ENCODE peak calls at places on chromosomes 7 and 10, in nine cellular contexts. One of them, this sample, is unnamed.

GRCh38 chr7:1112625-1113547 is 25.0 kb downstream of the GPER1 start:
- ATAC-seq in memory B cell: no peak
- ATAC-seq in stimulated activated naive CD8-positive, alpha-beta T cell treated with anti-CD3 and anti-CD28 coated beads, Interleukin-15, Interleukin-2, amounts not matched to agents 100 U/mL and 50 U/mL, for 24 hours: no peak
- ATAC-seq in activated CD4-positive, alpha-beta T cell treated with anti-CD3 and anti-CD28 coated beads for 36 hours: no peak
- ATAC-seq in activated CD8-positive, alpha-beta memory T cell treated with anti-CD3 and anti-CD28 coated beads, Interleukin-2, amount 10 ng/mL, durations not matched to agents 7 days and 5 days: no peak
- ATAC-seq in HepG2: no peak
- ATAC-seq in SK-N-SH treated with all-trans-retinoic acid at 6 μM for 48 hours: no peak
- ATAC-seq in pancreas: peak
- ATAC-seq in CD8-positive, alpha-beta T cell: no peak
- ATAC-seq in this sample: no peak

GRCh38 chr10:48378675-48379074 is 72.2 kb downstream of the MAPK8 start:
- ATAC-seq in memory B cell: no peak
- ATAC-seq in pancreas: no peak
- ATAC-seq in stimulated activated naive CD8-positive, alpha-beta T cell treated with anti-CD3 and anti-CD28 coated beads, Interleukin-15, Interleukin-2, amounts not matched to agents 100 U/mL and 50 U/mL, for 24 hours: no peak
- ATAC-seq in HepG2: no peak
- ATAC-seq in activated CD4-positive, alpha-beta T cell treated with anti-CD3 and anti-CD28 coated beads for 36 hours: no peak
- ATAC-seq in CD8-positive, alpha-beta T cell: no peak
- ATAC-seq in SK-N-SH treated with all-trans-retinoic acid at 6 μM for 48 hours: no peak
- ATAC-seq in activated CD8-positive, alpha-beta memory T cell treated with anti-CD3 and anti-CD28 coated beads, Interleukin-2, amount 10 ng/mL, durations not matched to agents 7 days and 5 days: no peak
- ATAC-seq in this sample: no peak

GRCh38 chr7:20450473-20450872 is 119.8 kb downstream of the ITGB8 start:
- ATAC-seq in activated CD4-positive, alpha-beta T cell treated with anti-CD3 and anti-CD28 coated beads for 36 hours: no peak
- ATAC-seq in CD8-positive, alpha-beta T cell: no peak
- ATAC-seq in memory B cell: no peak
- ATAC-seq in stimulated activated naive CD8-positive, alpha-beta T cell treated with anti-CD3 and anti-CD28 coated beads, Interleukin-15, Interleukin-2, amounts not matched to agents 100 U/mL and 50 U/mL, for 24 hours: no peak
- ATAC-seq in HepG2: no peak
- ATAC-seq in activated CD8-positive, alpha-beta memory T cell treated with anti-CD3 and anti-CD28 coated beads, Interleukin-2, amount 10 ng/mL, durations not matched to agents 7 days and 5 days: no peak
- ATAC-seq in pancreas: no peak
- ATAC-seq in SK-N-SH treated with all-trans-retinoic acid at 6 μM for 48 hours: no peak
- ATAC-seq in this sample: no peak

GRCh38 chr7:23207029-23207428 is 25.2 kb downstream of the NUP42 start:
- ATAC-seq in memory B cell: no peak
- ATAC-seq in activated CD4-positive, alpha-beta T cell treated with anti-CD3 and anti-CD28 coated beads for 36 hours: peak
- ATAC-seq in activated CD8-positive, alpha-beta memory T cell treated with anti-CD3 and anti-CD28 coated beads, Interleukin-2, amount 10 ng/mL, durations not matched to agents 7 days and 5 days: no peak
- ATAC-seq in stimulated activated naive CD8-positive, alpha-beta T cell treated with anti-CD3 and anti-CD28 coated beads, Interleukin-15, Interleukin-2, amounts not matched to agents 100 U/mL and 50 U/mL, for 24 hours: no peak
- ATAC-seq in CD8-positive, alpha-beta T cell: no peak
- ATAC-seq in SK-N-SH treated with all-trans-retinoic acid at 6 μM for 48 hours: no peak
- ATAC-seq in HepG2: peak
- ATAC-seq in pancreas: no peak
- ATAC-seq in this sample: no peak

GRCh38 chr10:97332586-97333350 is 1.8 kb downstream of the FRAT2 start:
- ATAC-seq in pancreas: peak
- ATAC-seq in HepG2: peak
- ATAC-seq in activated CD4-positive, alpha-beta T cell treated with anti-CD3 and anti-CD28 coated beads for 36 hours: no peak
- ATAC-seq in memory B cell: no peak
- ATAC-seq in SK-N-SH treated with all-trans-retinoic acid at 6 μM for 48 hours: peak
- ATAC-seq in activated CD8-positive, alpha-beta memory T cell treated with anti-CD3 and anti-CD28 coated beads, Interleukin-2, amount 10 ng/mL, durations not matched to agents 7 days and 5 days: no peak
- ATAC-seq in CD8-positive, alpha-beta T cell: no peak
- ATAC-seq in stimulated activated naive CD8-positive, alpha-beta T cell treated with anti-CD3 and anti-CD28 coated beads, Interleukin-15, Interleukin-2, amounts not matched to agents 100 U/mL and 50 U/mL, for 24 hours: no peak
- ATAC-seq in this sample: no peak

GRCh38 chr10:106897631-106898161 is 266.8 kb downstream of the SORCS1 start:
- ATAC-seq in stimulated activated naive CD8-positive, alpha-beta T cell treated with anti-CD3 and anti-CD28 coated beads, Interleukin-15, Interleukin-2, amounts not matched to agents 100 U/mL and 50 U/mL, for 24 hours: no peak
- ATAC-seq in memory B cell: no peak
- ATAC-seq in CD8-positive, alpha-beta T cell: no peak
- ATAC-seq in SK-N-SH treated with all-trans-retinoic acid at 6 μM for 48 hours: no peak
- ATAC-seq in activated CD8-positive, alpha-beta memory T cell treated with anti-CD3 and anti-CD28 coated beads, Interleukin-2, amount 10 ng/mL, durations not matched to agents 7 days and 5 days: no peak
- ATAC-seq in HepG2: no peak
- ATAC-seq in pancreas: peak
- ATAC-seq in activated CD4-positive, alpha-beta T cell treated with anti-CD3 and anti-CD28 coated beads for 36 hours: no peak
- ATAC-seq in this sample: peak

GRCh38 chr7:151465169-151465568 is 25.2 kb upstream of the CRYGN start:
- ATAC-seq in activated CD8-positive, alpha-beta memory T cell treated with anti-CD3 and anti-CD28 coated beads, Interleukin-2, amount 10 ng/mL, durations not matched to agents 7 days and 5 days: no peak
- ATAC-seq in CD8-positive, alpha-beta T cell: no peak
- ATAC-seq in pancreas: no peak
- ATAC-seq in HepG2: no peak
- ATAC-seq in memory B cell: no peak
- ATAC-seq in SK-N-SH treated with all-trans-retinoic acid at 6 μM for 48 hours: no peak
- ATAC-seq in stimulated activated naive CD8-positive, alpha-beta T cell treated with anti-CD3 and anti-CD28 coated beads, Interleukin-15, Interleukin-2, amounts not matched to agents 100 U/mL and 50 U/mL, for 24 hours: no peak
- ATAC-seq in activated CD4-positive, alpha-beta T cell treated with anti-CD3 and anti-CD28 coated beads for 36 hours: no peak
- ATAC-seq in this sample: no peak

GRCh38 chr10:119383174-119383856 is 159.2 kb downstream of the RGS10 start:
- ATAC-seq in memory B cell: no peak
- ATAC-seq in SK-N-SH treated with all-trans-retinoic acid at 6 μM for 48 hours: no peak
- ATAC-seq in activated CD8-positive, alpha-beta memory T cell treated with anti-CD3 and anti-CD28 coated beads, Interleukin-2, amount 10 ng/mL, durations not matched to agents 7 days and 5 days: peak
- ATAC-seq in activated CD4-positive, alpha-beta T cell treated with anti-CD3 and anti-CD28 coated beads for 36 hours: peak
- ATAC-seq in CD8-positive, alpha-beta T cell: no peak
- ATAC-seq in stimulated activated naive CD8-positive, alpha-beta T cell treated with anti-CD3 and anti-CD28 coated beads, Interleukin-15, Interleukin-2, amounts not matched to agents 100 U/mL and 50 U/mL, for 24 hours: no peak
- ATAC-seq in pancreas: no peak
- ATAC-seq in HepG2: no peak
- ATAC-seq in this sample: no peak

GRCh38 chr10:12130237-12130872 is 878 bp downstream of the SEC61A2 start:
- ATAC-seq in activated CD8-positive, alpha-beta memory T cell treated with anti-CD3 and anti-CD28 coated beads, Interleukin-2, amount 10 ng/mL, durations not matched to agents 7 days and 5 days: peak
- ATAC-seq in HepG2: peak
- ATAC-seq in SK-N-SH treated with all-trans-retinoic acid at 6 μM for 48 hours: peak
- ATAC-seq in memory B cell: peak
- ATAC-seq in pancreas: peak
- ATAC-seq in activated CD4-positive, alpha-beta T cell treated with anti-CD3 and anti-CD28 coated beads for 36 hours: peak
- ATAC-seq in CD8-positive, alpha-beta T cell: peak
- ATAC-seq in stimulated activated naive CD8-positive, alpha-beta T cell treated with anti-CD3 and anti-CD28 coated beads, Interleukin-15, Interleukin-2, amounts not matched to agents 100 U/mL and 50 U/mL, for 24 hours: peak
- ATAC-seq in this sample: no peak

GRCh38 chr7:6579446-6579845 is 2.2 kb downstream of the ZDHHC4 start:
- ATAC-seq in HepG2: no peak
- ATAC-seq in stimulated activated naive CD8-positive, alpha-beta T cell treated with anti-CD3 and anti-CD28 coated beads, Interleukin-15, Interleukin-2, amounts not matched to agents 100 U/mL and 50 U/mL, for 24 hours: no peak
- ATAC-seq in SK-N-SH treated with all-trans-retinoic acid at 6 μM for 48 hours: no peak
- ATAC-seq in memory B cell: no peak
- ATAC-seq in CD8-positive, alpha-beta T cell: no peak
- ATAC-seq in pancreas: no peak
- ATAC-seq in activated CD8-positive, alpha-beta memory T cell treated with anti-CD3 and anti-CD28 coated beads, Interleukin-2, amount 10 ng/mL, durations not matched to agents 7 days and 5 days: no peak
- ATAC-seq in activated CD4-positive, alpha-beta T cell treated with anti-CD3 and anti-CD28 coated beads for 36 hours: no peak
- ATAC-seq in this sample: no peak